ENCODE peak calls at places on chromosomes 6 and 20, in nine cellular contexts. X is NB4, M is esophagus squamous epithelium, D is astrocyte of the spinal cord, V is DND-41, C is A549, E is adrenal gland, I is ovary, P is IMR-90. L is an unnamed sample.

GRCh38 chr6:13248053-13248452 is 80.3 kb downstream of the TBC1D7 start:
- DNase-seq in P (peak; percentile 61), M (no peak), I (no peak), C (no peak), E (no peak), V (no peak), X (no peak), D (peak; percentile 68), L (no peak)

GRCh38 chr6:18585032-18585573 is 198.0 kb downstream of the RNF144B start:
- DNase-seq in I (no peak), X (peak; percentile 24), M (no peak), D (peak; percentile 69), P (peak; percentile 65), V (no peak), E (peak; percentile 17), C (no peak), L (no peak)

GRCh38 chr6:135692426-135692825 is 159.1 kb upstream of the PDE7B start:
- DNase-seq in E (no peak), X (no peak), M (no peak), C (no peak), P (no peak), D (no peak), V (no peak), I (no peak), L (no peak)

GRCh38 chr6:152155792-152156191 is 348.3 kb downstream of the ESR1 start:
- DNase-seq in I (no peak), M (no peak), E (no peak), C (no peak), D (no peak), P (no peak), V (no peak), X (no peak), L (no peak)

GRCh38 chr6:157075549-157076426 is 247.5 kb downstream of the TMEM242 start:
- DNase-seq in X (no peak), E (no peak), P (peak; percentile 68), M (no peak), V (no peak), I (no peak), C (no peak), D (peak; percentile 29), L (peak; percentile 71)

GRCh38 chr6:7991536-7991935 is 72.7 kb downstream of the BLOC1S5 start:
- DNase-seq in C (no peak), V (no peak), D (no peak), I (no peak), M (no peak), P (no peak), E (no peak), X (no peak), L (peak; percentile 19)

GRCh38 chr6:142696689-142697088 is 248.3 kb downstream of the HIVEP2 start:
- DNase-seq in V (no peak), D (peak; percentile 12), X (no peak), C (no peak), I (peak; percentile 26), P (no peak), E (no peak), M (no peak), L (no peak)

GRCh38 chr20:35273449-35274171 is 4.3 kb downstream of the MMP24OS start:
- DNase-seq in X (no peak), M (no peak), C (no peak), V (no peak), P (no peak), I (no peak), D (no peak), E (peak; percentile 67), L (no peak)

GRCh38 chr6:67541591-67541990 is 1093.5 kb upstream of the ADGRB3 start:
- DNase-seq in D (peak; percentile 59), I (no peak), E (no peak), V (no peak), C (no peak), P (no peak), X (no peak), M (no peak), L (no peak)

GRCh38 chr6:113315879-113316278 is 541.3 kb upstream of the MARCKS start:
- DNase-seq in X (no peak), D (no peak), M (no peak), I (no peak), E (no peak), V (no peak), C (no peak), P (no peak), L (no peak)

GRCh38 chr6:154156135-154156948 is 117.3 kb downstream of the OPRM1 start:
- DNase-seq in E (no peak), D (peak; percentile 52), I (no peak), M (no peak), V (peak; percentile 58), P (peak; percentile 45), C (peak; percentile 15), X (peak; percentile 51), L (peak; percentile 81)

GRCh38 chr6:34990971-34991560 is 102.0 kb downstream of the ANKS1A start:
- DNase-seq in M (no peak), I (no peak), X (no peak), C (no peak), D (peak; percentile 49), V (no peak), P (peak; percentile 79), E (no peak), L (no peak)

GRCh38 chr6:123994168-123994567 is 190.5 kb downstream of the NKAIN2 start:
- DNase-seq in P (no peak), E (no peak), V (no peak), D (no peak), I (no peak), C (no peak), X (no peak), M (no peak), L (no peak)

GRCh38 chr20:50737352-50737751 is 6.0 kb downstream of the PARD6B start:
- DNase-seq in C (no peak), I (no peak), P (no peak), D (no peak), X (no peak), V (no peak), E (no peak), M (no peak), L (no peak)
- TF ChIP-seq CTCF in C (no peak), I (no peak), P (no peak), D (no peak), X (no peak), V (no peak), E (no peak), M (no peak), L (no peak)

DNA sequence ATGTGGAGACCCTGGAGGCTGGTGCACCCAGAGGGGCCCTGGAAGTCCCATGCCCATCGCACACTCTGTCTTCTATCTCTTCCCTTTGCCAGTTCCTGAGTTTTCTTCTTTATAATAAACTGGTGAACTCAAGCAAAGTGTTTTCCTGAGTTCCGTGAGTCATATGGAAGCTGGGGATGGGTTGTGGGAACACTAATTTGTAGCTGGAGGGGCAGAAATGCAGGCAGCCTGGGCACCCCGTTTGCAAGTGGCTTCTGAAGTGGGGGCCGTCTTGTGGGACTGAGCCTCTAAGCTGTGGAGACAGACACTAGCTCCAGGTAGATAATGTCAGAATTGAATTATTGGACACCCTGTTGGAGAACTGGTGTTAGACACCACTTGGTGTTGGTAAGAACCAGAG is 3.2 kb upstream of the PPP1R3G start:
- DNase-seq in M (no peak), C (no peak), E (no peak), X (no peak), I (no peak), V (no peak), P (peak; percentile 31), D (peak; percentile 12), L (no peak)
- H3K4me3 ChIP-seq in M (no peak overlapping the region), C (no peak overlapping the region), E (no peak overlapping the region), X (no peak overlapping the region), I (no peak overlapping the region), V (no peak overlapping the region), P (no peak overlapping the region), D (no peak overlapping the region), L (no peak overlapping the region)

GRCh38 chr20:21289651-21290050 is 13.5 kb upstream of the XRN2 start:
- DNase-seq in I (no peak), X (no peak), E (no peak), P (peak; percentile 26), D (no peak), V (no peak), C (no peak), M (no peak), L (no peak)
- TF ChIP-seq CTCF in I (no peak), X (no peak), E (no peak), P (no peak), D (no peak), V (no peak), C (no peak), M (no peak), L (no peak)

DNA sequence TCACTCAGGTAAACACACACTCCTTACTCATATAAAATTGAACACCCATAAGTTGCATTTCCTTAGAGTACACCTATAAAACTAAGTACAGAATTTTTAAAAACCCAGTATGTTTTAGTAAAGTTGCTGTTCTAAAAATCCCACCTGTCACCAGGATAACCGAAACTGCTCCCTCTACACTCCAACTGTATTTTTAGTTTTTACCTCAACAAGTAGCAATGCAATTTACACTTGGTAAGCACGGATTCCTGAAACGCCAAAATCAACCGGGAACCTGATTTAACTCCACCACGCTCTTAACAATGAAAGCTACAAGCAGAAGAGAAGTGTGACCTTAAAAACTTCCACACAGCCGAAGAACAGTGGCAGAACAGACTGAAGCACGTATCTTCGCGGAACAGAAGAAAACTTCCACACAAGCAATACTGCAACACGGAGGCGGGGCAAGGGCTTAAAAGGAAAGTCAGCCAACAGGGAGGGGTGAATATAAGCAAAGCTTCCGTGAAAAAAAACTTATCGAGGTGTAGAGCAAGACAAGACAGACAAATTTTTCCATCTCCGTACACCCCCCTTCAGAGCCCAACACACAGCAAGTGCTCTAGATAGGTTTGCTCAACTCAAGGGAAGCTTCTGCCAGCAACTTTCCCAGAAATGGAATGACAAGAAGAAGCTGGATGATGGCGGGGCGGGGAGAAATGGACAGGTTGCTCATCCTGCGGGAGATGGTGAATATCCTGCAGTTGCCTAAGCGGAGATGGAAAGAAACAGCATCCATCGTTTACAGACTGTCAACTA is 1.4 kb downstream of the STAU1 start:
- DNase-seq in V (peak; percentile 70), C (peak; percentile 44), I (peak; percentile 21), E (peak; percentile 40), M (no peak), P (peak; percentile 62), X (peak; percentile 77), D (peak; percentile 58), L (peak; percentile 65)
- H3K4me3 ChIP-seq in V (peak overlapping the region; percentile 44), C (peak overlapping the region; percentile 93), I (peak overlapping the region; percentile 76), E (peak overlapping the region; percentile 94), M (peak overlapping the region; percentile 75), P (peak overlapping the region; percentile 75), X (peak overlapping the region; percentile 84), D (peak overlapping the region; percentile 81), L (peak overlapping the region; percentile 77)

DNA sequence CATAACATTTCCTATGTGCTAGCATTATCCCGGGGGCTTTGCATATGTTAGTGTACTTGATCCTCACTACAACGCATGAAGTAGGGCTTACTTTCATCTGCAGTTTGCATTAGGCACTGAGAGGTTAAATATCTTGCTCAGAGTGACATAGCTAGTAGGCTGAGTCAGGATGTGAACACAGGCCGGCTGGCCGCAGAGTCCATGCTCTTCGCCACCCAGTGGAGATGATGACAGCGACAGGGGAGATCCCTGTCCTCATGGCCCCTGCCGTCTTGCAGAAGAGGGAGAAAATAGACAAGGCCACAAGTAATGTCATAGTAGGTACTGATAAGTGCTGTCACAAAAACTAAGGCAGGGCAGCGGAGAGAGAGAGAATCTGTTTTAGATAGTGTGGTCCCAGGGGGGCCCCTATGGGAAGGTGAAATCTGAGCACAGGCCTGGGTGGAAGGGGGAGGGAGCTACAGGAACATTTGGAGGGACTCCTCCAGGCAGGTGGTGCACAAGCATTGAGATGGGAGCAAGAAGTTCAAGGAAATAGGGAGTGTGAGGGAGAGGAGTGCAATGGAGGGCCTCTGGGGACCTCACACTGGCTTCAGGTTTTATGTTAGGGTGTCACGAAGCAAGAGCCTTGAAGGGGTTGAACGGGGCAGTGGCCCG is 46.8 kb downstream of the LYRM4 start:
- DNase-seq in C (no peak), E (peak; percentile 37), M (no peak), I (no peak), X (no peak), P (peak; percentile 82), D (peak; percentile 44), V (no peak), L (no peak)
- TF ChIP-seq CTCF in C (no peak), E (peak; percentile 30), M (no peak), I (no peak), X (no peak), P (peak; percentile 47), D (peak; percentile 18), V (no peak), L (no peak)

L was measured in GM12865.